ENCODE peak calls at places on chromosomes 12 and 14, in nine cellular contexts. H is heart left ventricle, Y is suprapubic skin, P is OCI-LY7, E is K562, O is esophagus squamous epithelium, Q is heart right ventricle, C is upper lobe of right lung, G is psoas muscle. R is an unnamed sample. For H3K9me3 and H3K36me3, the result is how much of the 10 kb centered on the place peaks cover.

GRCh38 chr12:53504004-53504920 is 3.0 kb downstream of the NPFF start:
- DNase-seq in O (no peak), E (no peak), C (peak), P (no peak), H (no peak), Q (no peak), G (no peak), Y (peak), R (peak)

GRCh38 chr12:109467978-109468676 is 9.0 kb downstream of the KCTD10 start:
- DNase-seq in E (peak), H (no peak), Q (no peak), P (no peak), C (no peak), O (no peak), Y (no peak), G (no peak), R (no peak)

GRCh38 chr14:60721331-60722162 is 2.6 kb downstream of the SIX4 start:
- DNase-seq in Y (peak), O (no peak), H (peak), Q (peak), C (peak), P (peak), E (peak), G (peak), R (peak)

GRCh38 chr12:104426926-104427546 is 29.7 kb upstream of the CHST11 start:
- DNase-seq in C (no peak), Q (no peak), Y (no peak), E (no peak), P (no peak), O (no peak), G (no peak), H (no peak), R (no peak)

GRCh38 chr12:43540474-43540873 is 11.5 kb downstream of the ADAMTS20 start:
- DNase-seq in C (no peak), P (no peak), H (no peak), E (no peak), O (no peak), G (no peak), Q (no peak), Y (no peak), R (no peak)

GRCh38 chr12:20220339-20220738 is 148.0 kb upstream of the PDE3A start:
- DNase-seq in P (peak), C (no peak), O (no peak), G (no peak), Y (no peak), H (no peak), E (no peak), Q (no peak), R (no peak)

GRCh38 chr14:71498151-71498734 is 434.0 kb upstream of the RGS6 start:
- DNase-seq in C (no peak), O (no peak), Q (no peak), Y (no peak), P (no peak), H (no peak), G (no peak), E (no peak), R (no peak)

GRCh38 chr12:107105410-107105703 is 12.0 kb upstream of the CRY1 start:
- DNase-seq in G (no peak), Y (no peak), O (no peak), P (no peak), Q (no peak), C (no peak), H (no peak), E (no peak), R (no peak)

GRCh38 chr14:105414456-105415371 is 4.9 kb upstream of the MTA1 start:
- DNase-seq in E (peak), O (no peak), H (peak), G (peak), C (peak), P (no peak), Q (peak), Y (peak), R (peak)

GRCh38 chr14:68386950-68387779 is 405.7 kb downstream of the ZFP36L1 start:
- DNase-seq in P (no peak), Y (no peak), E (no peak), Q (no peak), O (no peak), G (no peak), C (no peak), H (no peak), R (no peak)

GRCh38 chr14:92579244-92579643 is 65.7 kb downstream of the RIN3 start:
- DNase-seq in Y (no peak), C (no peak), Q (no peak), P (no peak), G (no peak), E (no peak), O (no peak), H (no peak), R (no peak)

GRCh38 chr12:52515319-52515646 is 4.9 kb downstream of the KRT5 start:
- DNase-seq in E (no peak), H (no peak), P (no peak), Y (no peak), C (no peak), Q (no peak), O (no peak), G (no peak), R (no peak)

GRCh38 chr14:78700236-78700635 is 530.1 kb downstream of the NRXN3 start:
- DNase-seq in Y (no peak), Q (no peak), O (no peak), C (no peak), P (no peak), H (no peak), E (no peak), G (no peak), R (no peak)

GRCh38 chr14:77309122-77309521 is 11.6 kb downstream of the POMT2 start:
- DNase-seq in Q (no peak), Y (no peak), O (no peak), C (no peak), G (no peak), P (no peak), H (no peak), E (no peak), R (no peak)

GRCh38 chr14:103157969-103158368 is 34.7 kb downstream of the TNFAIP2 start:
- DNase-seq in C (no peak), P (no peak), Y (no peak), Q (no peak), H (no peak), G (no peak), O (no peak), E (no peak), R (no peak)

GRCh38 chr14:36517242-36518030 is 2.6 kb downstream of the NKX2-1 start:
- DNase-seq in C (peak), E (no peak), Y (no peak), G (no peak), P (no peak), H (no peak), Q (no peak), O (no peak), R (no peak)

GRCh38 chr12:85043829-85044228 is 7.7 kb downstream of the LRRIQ1 start:
- DNase-seq in O (no peak), P (no peak), H (no peak), E (no peak), C (no peak), Y (no peak), Q (no peak), G (no peak), R (no peak)

GRCh38 chr12:2311001-2311778 is 258.4 kb downstream of the CACNA1C start:
- DNase-seq in Y (no peak), H (no peak), C (no peak), O (no peak), P (no peak), G (no peak), E (no peak), Q (no peak), R (no peak)

GRCh38 chr14:63563370-63564026 is 20.3 kb upstream of the PPP2R5E start:
- DNase-seq in O (no peak), H (no peak), E (no peak), Y (no peak), Q (no peak), C (no peak), P (no peak), G (no peak), R (no peak)

GRCh38 chr12:18998343-18999270 is 130.9 kb upstream of the PLEKHA5 start:
- DNase-seq in H (no peak), O (no peak), P (no peak), C (no peak), Y (no peak), E (no peak), G (no peak), Q (no peak), R (no peak)

GRCh38 chr14:35898217-35898775 is 72.2 kb downstream of the BRMS1L start:
- DNase-seq in O (no peak), P (no peak), H (no peak), Q (no peak), C (no peak), E (no peak), G (no peak), Y (no peak), R (no peak)

GRCh38 chr12:114480309-114481199 is 74.6 kb upstream of the TBX5 start:
- DNase-seq in E (no peak), Y (peak), H (no peak), C (no peak), G (no peak), Q (no peak), P (no peak), O (no peak), R (no peak)

GRCh38 chr12:7129647-7130536 is at the start of gene CLSTN3:
- DNase-seq in P (peak), Y (peak), Q (peak), H (peak), E (peak), O (no peak), G (peak), C (peak), R (peak)

GRCh38 chr14:104749111-104749649 is 3.8 kb upstream of the SIVA1 start:
- DNase-seq in O (no peak), E (no peak), Q (no peak), C (no peak), G (no peak), Y (no peak), H (peak), P (peak), R (no peak)

GRCh38 chr12:13273850-13274249 is 77.3 kb downstream of the EMP1 start:
- DNase-seq in Q (no peak), C (no peak), P (no peak), O (no peak), H (no peak), E (no peak), Y (no peak), G (no peak), R (no peak)

GRCh38 chr12:38488866-38489265 is 172.3 kb downstream of the ALG10B start:
- DNase-seq in O (no peak), E (no peak), Y (no peak), P (no peak), C (no peak), H (no peak), G (no peak), Q (no peak), R (no peak)

GRCh38 chr14:73478684-73479083 is 12.0 kb upstream of the RIOX1 start:
- DNase-seq in P (no peak), E (no peak), G (no peak), H (no peak), Q (no peak), C (no peak), O (no peak), Y (no peak), R (no peak)

GRCh38 chr14:52068741-52069616 is at the start of gene NID2:
- DNase-seq in Y (peak), C (peak), H (peak), O (no peak), G (peak), P (no peak), Q (peak), E (peak), R (peak)

GRCh38 chr12:13230500-13230899 is 34.0 kb downstream of the EMP1 start:
- DNase-seq in H (peak), G (peak), E (no peak), Q (no peak), P (no peak), C (no peak), O (no peak), Y (no peak), R (no peak)

GRCh38 chr12:76240281-76240680 is 107.9 kb downstream of the BBS10 start:
- DNase-seq in Q (no peak), Y (no peak), P (no peak), C (no peak), H (no peak), E (no peak), G (no peak), O (no peak), R (no peak)

DNA sequence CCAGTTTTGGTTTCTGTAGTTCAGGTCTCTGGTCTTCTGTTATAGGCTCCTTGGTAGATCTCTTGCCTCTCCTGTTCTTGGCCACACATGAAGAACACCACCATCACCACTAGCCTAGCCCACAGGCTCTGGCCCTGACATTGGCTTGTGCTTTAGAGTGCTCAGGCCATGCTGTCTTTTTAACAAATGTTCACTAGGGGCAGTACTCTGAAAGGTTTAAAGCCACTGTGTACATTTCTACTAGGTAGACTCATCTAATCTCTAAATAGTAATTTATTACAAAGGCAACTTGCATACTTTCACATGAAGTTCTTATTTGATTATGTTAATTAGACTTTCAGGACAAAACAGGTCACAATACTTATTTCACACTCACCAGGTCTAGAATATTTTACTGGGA is 38.3 kb downstream of the PDE6H start:
- DNase-seq in Y (no peak), Q (no peak), H (no peak), E (no peak), C (no peak), P (peak), G (no peak), O (no peak), R (no peak)
- TF ChIP-seq CTCF in Y (no peak), Q (no peak), H (no peak), E (no peak), C (peak), P (peak), G (no peak), O (no peak), R (no peak)

GRCh38 chr12:34402228-34402898 is 380.1 kb downstream of the ALG10 start:
- DNase-seq in G (peak), P (no peak), C (peak), H (peak), E (peak), Q (peak), O (no peak), Y (peak), R (peak)
- H3K9me3 ChIP-seq in G (under half), P (under half), C (under half), H (under half), E (under half), Q (under half), O (half or more), Y (half or more), R (under half)

DNA sequence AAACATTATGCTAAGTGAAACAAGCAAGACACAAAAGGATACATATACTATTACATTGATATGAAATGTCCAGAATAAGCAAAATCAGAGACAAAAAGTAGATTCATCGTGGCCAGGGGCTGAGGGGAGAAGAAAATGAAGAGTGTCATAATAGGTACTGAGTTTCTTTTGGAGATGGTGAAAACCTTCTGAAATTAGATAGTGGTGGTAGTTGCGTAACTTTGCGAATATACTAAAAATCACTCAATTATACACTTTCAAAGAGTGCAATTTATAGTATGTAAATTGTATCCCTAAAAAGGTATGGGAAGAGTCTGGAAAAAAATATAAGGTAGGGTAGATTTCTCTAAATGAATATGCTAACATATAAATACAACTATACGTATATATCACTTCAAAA is 22.2 kb downstream of the KANSL2 start:
- DNase-seq in G (no peak), Q (no peak), E (no peak), Y (no peak), C (no peak), H (no peak), O (no peak), P (no peak), R (no peak)
- H3K36me3 ChIP-seq in G (half or more), Q (half or more), E (half or more), Y (half or more), C (half or more), H (half or more), O (half or more), P (half or more), R (under half)

GRCh38 chr14:58780595-58780994 is 142.8 kb downstream of the DACT1 start:
- DNase-seq in Q (no peak), P (no peak), H (no peak), C (no peak), Y (no peak), O (no peak), G (no peak), E (no peak), R (no peak)

GRCh38 chr14:58777541-58777979 is 139.8 kb downstream of the DACT1 start:
- DNase-seq in H (no peak), E (no peak), C (no peak), O (no peak), Q (no peak), P (no peak), G (no peak), Y (no peak), R (no peak)

GRCh38 chr14:58772814-58773620 is 135.3 kb downstream of the DACT1 start:
- DNase-seq in Q (no peak), C (no peak), G (no peak), E (no peak), Y (no peak), H (no peak), P (no peak), O (no peak), R (no peak)

GRCh38 chr14:58774531-58774930 is 136.8 kb downstream of the DACT1 start:
- DNase-seq in G (no peak), O (no peak), Q (no peak), H (no peak), Y (no peak), E (no peak), P (no peak), C (no peak), R (no peak)

GRCh38 chr14:58776516-58776915 is 138.8 kb downstream of the DACT1 start:
- DNase-seq in E (no peak), Y (no peak), P (no peak), O (no peak), G (no peak), Q (no peak), C (no peak), H (no peak), R (no peak)
- TF ChIP-seq CTCF in E (no peak), Y (no peak), P (no peak), O (no peak), G (no peak), Q (no peak), C (no peak), H (no peak), R (no peak)

R was measured in ovary.